ENCODE peak calls at places on chromosomes 5 and 9, in seven cellular contexts. W, T, Y, B, V, J and Z are unnamed samples.

GRCh38 chr5:9712506-9713285 is 82.5 kb upstream of the TAS2R1 start:
- DNase-seq in W (peak), Y (no peak), T (peak), B (no peak), V (no peak), J (no peak), Z (no peak)

GRCh38 chr9:122656378-122656777 is 1.0 kb downstream of the OR1B1 start:
- DNase-seq in Y (no peak), T (no peak), B (no peak), V (no peak), W (no peak), J (no peak), Z (no peak)

GRCh38 chr5:3605298-3606010 is 9.8 kb downstream of the IRX1 start:
- DNase-seq in Y (no peak), T (no peak), J (no peak), B (no peak), W (no peak), V (no peak), Z (no peak)

GRCh38 chr5:35657877-35658276 is 40.2 kb downstream of the SPEF2 start:
- DNase-seq in T (no peak), B (no peak), W (no peak), V (no peak), Y (no peak), J (no peak), Z (no peak)

GRCh38 chr9:98158071-98158791 is 34.2 kb downstream of the CORO2A start:
- DNase-seq in T (no peak), V (no peak), Y (no peak), B (peak), W (no peak), J (no peak), Z (no peak)

GRCh38 chr5:21709766-21710165 is 1143.4 kb downstream of the CDH12 start:
- DNase-seq in W (no peak), Y (no peak), T (no peak), J (no peak), V (no peak), B (no peak), Z (no peak)

GRCh38 chr9:17578911-17579793 is at the start of gene SH3GL2:
- DNase-seq in W (peak), B (peak), J (peak), T (no peak), Y (no peak), V (no peak), Z (no peak)

GRCh38 chr5:149071756-149072155 is 8.9 kb upstream of the SH3TC2 start:
- DNase-seq in J (no peak), Y (no peak), V (no peak), T (no peak), B (no peak), W (no peak), Z (no peak)

GRCh38 chr5:118984602-118985001 is 3.7 kb downstream of the DTWD2 start:
- DNase-seq in W (peak), J (no peak), T (peak), B (no peak), V (no peak), Y (no peak), Z (no peak)

GRCh38 chr5:138597660-138598400 is 22.6 kb upstream of the HSPA9 start:
- DNase-seq in V (no peak), B (no peak), Y (peak), T (no peak), W (no peak), J (no peak), Z (no peak)

GRCh38 chr5:141876628-141877477 is 1.4 kb downstream of the PCDH1 start:
- DNase-seq in T (no peak), J (no peak), Y (no peak), B (peak), V (no peak), W (no peak), Z (no peak)

GRCh38 chr5:146697211-146697610 is 181.2 kb upstream of the GPR151 start:
- DNase-seq in T (no peak), W (no peak), B (no peak), Y (no peak), V (no peak), J (no peak), Z (no peak)

GRCh38 chr9:26551451-26551850 is 341.2 kb downstream of the CAAP1 start:
- DNase-seq in T (no peak), J (no peak), V (no peak), Y (no peak), B (no peak), W (no peak), Z (no peak)

GRCh38 chr9:126989847-126990821 is 75.6 kb downstream of the RALGPS1 start:
- DNase-seq in W (peak), B (no peak), J (no peak), V (no peak), Y (peak), T (no peak), Z (no peak)
- TF ChIP-seq CTCF in W (no peak), B (no peak), J (no peak), V (no peak), Y (no peak), T (no peak), Z (no peak)

GRCh38 chr5:84450617-84451414 is 66.1 kb upstream of the EDIL3 start:
- DNase-seq in V (no peak), W (peak), T (no peak), Y (no peak), J (no peak), B (no peak), Z (no peak)
- TF ChIP-seq CTCF in V (no peak), W (peak), T (peak), Y (peak), J (peak), B (no peak), Z (no peak)

DNA sequence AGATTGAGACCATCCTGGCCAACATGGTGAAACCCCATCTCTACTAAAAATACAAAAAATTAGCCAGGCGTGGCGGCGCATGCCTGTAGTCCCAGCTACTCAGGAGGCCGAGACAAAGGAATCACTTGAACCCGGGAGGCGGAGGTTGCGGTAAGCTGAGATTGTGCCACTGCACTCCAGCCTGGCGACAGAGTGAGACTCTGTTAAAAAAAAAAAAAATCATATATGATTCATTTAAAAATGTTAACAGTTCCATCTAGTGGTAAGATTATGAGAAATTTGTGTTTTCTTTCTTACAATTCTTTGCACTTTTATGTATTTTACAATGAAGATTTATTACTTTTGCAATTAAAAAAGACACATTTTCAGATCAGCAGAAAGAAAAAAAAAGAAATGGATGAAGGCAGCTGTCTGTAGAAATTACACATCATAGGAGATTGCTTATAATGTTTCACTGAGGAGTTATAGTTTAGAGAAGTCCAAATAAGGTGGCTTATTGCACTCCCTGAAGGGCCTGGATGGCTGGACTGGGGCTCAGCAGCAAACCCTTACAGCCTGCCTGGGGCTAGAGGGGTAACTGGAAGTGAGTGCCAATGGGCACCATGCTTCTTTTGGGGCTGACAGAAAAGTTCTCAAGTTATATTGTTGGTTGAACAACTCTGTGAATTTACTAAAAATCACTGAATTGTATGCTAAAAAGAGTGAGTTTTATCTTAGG is 20.2 kb downstream of the C9orf153 start:
- DNase-seq in V (no peak), W (peak), T (peak), B (no peak), Y (no peak), J (no peak), Z (no peak)
- TF ChIP-seq CTCF in V (no peak), W (no peak), T (peak), B (no peak), Y (no peak), J (no peak), Z (no peak)

DNA sequence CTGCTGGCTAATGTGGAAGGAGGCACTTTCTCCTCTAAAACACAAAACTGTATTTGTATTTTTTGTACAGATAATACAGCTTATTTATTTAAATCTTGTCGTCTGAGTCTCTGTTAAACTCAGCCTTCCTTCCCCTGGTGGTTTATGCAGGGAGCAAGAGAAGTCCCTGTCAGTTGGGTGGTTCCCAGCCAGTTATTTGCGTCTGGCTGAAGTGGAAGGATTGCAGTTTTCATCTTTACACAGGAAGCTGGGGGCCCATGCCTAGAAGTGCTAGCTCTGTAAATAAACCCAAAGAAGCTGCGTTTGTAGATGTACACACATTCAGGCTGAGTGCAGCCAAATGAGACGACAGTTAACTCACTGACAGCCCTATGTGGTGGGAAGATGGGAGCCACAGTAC is 122.2 kb downstream of the SAXO1 start:
- DNase-seq in W (no peak), V (no peak), T (no peak), J (no peak), Y (no peak), B (no peak), Z (no peak)
- TF ChIP-seq CTCF in W (no peak), V (no peak), T (no peak), J (no peak), Y (no peak), B (no peak), Z (no peak)

GRCh38 chr5:139955616-139956283 is 87.3 kb downstream of the NRG2 start:
- DNase-seq in J (no peak), W (no peak), V (no peak), B (no peak), T (no peak), Y (no peak), Z (no peak)
- TF ChIP-seq CTCF in J (no peak), W (no peak), V (no peak), B (no peak), T (no peak), Y (no peak), Z (no peak)

GRCh38 chr5:16866795-16867584 is 69.1 kb downstream of the MYO10 start:
- DNase-seq in B (no peak), T (no peak), W (peak), J (no peak), V (no peak), Y (no peak), Z (no peak)
- TF ChIP-seq CTCF in B (no peak), T (no peak), W (no peak), J (no peak), V (no peak), Y (no peak), Z (no peak)